ENCODE peak calls at places on chromosomes 11 and 22, in nine cellular contexts. B is chondrocyte, L is body of pancreas, U is spleen, J is fibroblast of pulmonary artery, H is sigmoid colon, I is bronchial epithelial cell, W is cardiac fibroblast, Y is endothelial cell. T is an unnamed sample.

GRCh38 chr22:33210129-33210784 is 152.1 kb upstream of the SYN3 start:
- DNase-seq in W (peak), U (no peak), J (peak), H (no peak), Y (peak), L (peak), I (peak), B (no peak), T (peak)

GRCh38 chr11:112963368-112963955 is 2.2 kb downstream of the NCAM1 start:
- DNase-seq in W (no peak), J (no peak), L (no peak), Y (peak), B (no peak), U (no peak), I (no peak), H (no peak), T (no peak)

GRCh38 chr11:80255021-80255420 is 814.2 kb upstream of the TENM4 start:
- DNase-seq in B (no peak), J (no peak), I (peak), L (no peak), H (no peak), U (no peak), Y (no peak), W (no peak), T (no peak)

GRCh38 chr22:20442485-20443284 is 5.1 kb upstream of the SCARF2 start:
- DNase-seq in B (peak), J (no peak), Y (no peak), W (no peak), L (no peak), U (peak), H (no peak), I (no peak), T (no peak)

GRCh38 chr11:76577199-76577920 is 93.2 kb downstream of the LRRC32 start:
- DNase-seq in J (peak), I (peak), B (peak), L (no peak), W (peak), U (no peak), H (peak), Y (no peak), T (no peak)

GRCh38 chr11:10488121-10488580 is 33.1 kb downstream of the AMPD3 start:
- DNase-seq in W (no peak), U (no peak), B (no peak), J (no peak), I (peak), H (no peak), Y (no peak), L (no peak), T (peak)

GRCh38 chr11:20762112-20762511 is 92.7 kb downstream of the NELL1 start:
- DNase-seq in L (no peak), J (no peak), I (no peak), H (no peak), W (no peak), U (no peak), B (no peak), Y (no peak), T (no peak)

GRCh38 chr11:61841636-61842332 is 13.7 kb downstream of the FADS2 start:
- DNase-seq in W (no peak), L (no peak), Y (no peak), B (peak), H (no peak), U (peak), I (no peak), J (no peak), T (no peak)

GRCh38 chr11:64868904-64869570 is 9.4 kb downstream of the EHD1 start:
- DNase-seq in H (no peak), W (peak), B (no peak), I (peak), J (peak), Y (no peak), U (peak), L (no peak), T (no peak)

GRCh38 chr11:64870893-64871849 is 7.2 kb downstream of the EHD1 start:
- DNase-seq in B (no peak), I (no peak), W (no peak), H (no peak), J (no peak), U (peak), Y (no peak), L (peak), T (no peak)

GRCh38 chr11:64870176-64870892 is 8.1 kb downstream of the EHD1 start:
- DNase-seq in U (peak), W (peak), J (peak), Y (no peak), L (no peak), H (peak), B (no peak), I (peak), T (no peak)

GRCh38 chr11:64867748-64868462 is 10.5 kb downstream of the EHD1 start:
- DNase-seq in I (peak), L (no peak), J (no peak), B (no peak), Y (no peak), W (no peak), H (no peak), U (peak), T (no peak)

DNA sequence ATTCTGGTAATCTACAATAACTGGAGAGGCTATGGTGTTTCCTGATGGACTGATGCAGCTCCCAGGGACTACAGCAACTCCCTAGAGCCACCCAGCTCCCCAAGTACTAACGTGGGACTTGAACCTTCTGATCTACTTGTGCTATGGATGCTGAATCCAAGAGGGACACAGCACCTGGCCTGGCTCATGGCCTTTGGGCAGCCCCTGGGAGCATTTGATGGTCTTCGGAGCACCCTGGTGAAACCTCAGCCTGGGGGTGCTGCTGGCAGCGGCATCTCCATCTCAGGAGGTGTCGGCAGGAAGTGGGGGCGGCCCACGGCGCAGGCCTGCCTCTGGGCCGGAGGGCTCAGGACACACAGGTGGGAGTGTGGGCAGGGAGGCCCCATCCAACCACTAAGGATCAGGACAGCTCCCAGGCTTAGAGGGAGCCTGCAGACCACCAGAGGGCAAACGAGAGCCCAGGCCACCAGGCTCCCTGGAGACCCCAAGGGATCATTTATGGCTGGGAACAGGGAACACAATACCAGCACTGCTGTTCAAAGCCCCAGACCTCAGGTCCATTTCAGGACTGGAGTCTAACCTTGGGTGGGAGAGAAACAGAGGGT is 8.7 kb downstream of the EHD1 start:
- DNase-seq in H (no peak), W (no peak), J (no peak), I (no peak), B (no peak), Y (no peak), U (peak), L (no peak), T (no peak)
- TF ChIP-seq CTCF in H (no peak), W (peak), J (peak), I (peak), B (peak), Y (no peak), U (no peak), L (no peak), T (peak)

GRCh38 chr11:122099345-122100045 is 16.5 kb downstream of the BLID start:
- DNase-seq in B (no peak), J (peak), W (peak), Y (no peak), I (peak), L (no peak), H (no peak), U (no peak), T (no peak)

GRCh38 chr11:122102426-122102825 is 13.6 kb downstream of the BLID start:
- DNase-seq in W (no peak), Y (no peak), H (no peak), L (no peak), J (no peak), B (no peak), I (peak), U (no peak), T (no peak)

GRCh38 chr11:122103366-122103765 is 12.6 kb downstream of the BLID start:
- DNase-seq in J (no peak), I (peak), H (no peak), Y (no peak), L (no peak), B (no peak), U (no peak), W (no peak), T (no peak)

GRCh38 chr11:122100222-122101080 is 15.6 kb downstream of the BLID start:
- DNase-seq in J (peak), W (peak), B (no peak), L (peak), Y (peak), U (no peak), H (peak), I (peak), T (peak)

GRCh38 chr11:122101625-122102291 is 14.3 kb downstream of the BLID start:
- DNase-seq in B (no peak), J (peak), I (peak), U (no peak), Y (peak), W (peak), L (peak), H (peak), T (peak)
- TF ChIP-seq CTCF in B (peak), J (peak), I (peak), U (no peak), Y (peak), W (peak), L (peak), H (no peak), T (no peak)

GRCh38 chr11:106770489-106771100 is 247.7 kb downstream of the GUCY1A2 start:
- DNase-seq in H (no peak), U (no peak), I (peak), B (no peak), Y (no peak), L (no peak), J (peak), W (peak), T (no peak)
- TF ChIP-seq CTCF in H (no peak), U (no peak), I (no peak), B (no peak), Y (no peak), L (no peak), J (no peak), W (no peak), T (no peak)

GRCh38 chr22:19090183-19090582 is 32.0 kb downstream of the DGCR2 start:
- DNase-seq in B (no peak), L (no peak), U (no peak), W (no peak), H (no peak), Y (no peak), J (no peak), I (no peak), T (no peak)

GRCh38 chr22:19090586-19091127 is 31.6 kb downstream of the DGCR2 start:
- DNase-seq in W (no peak), I (no peak), Y (no peak), U (no peak), H (no peak), B (no peak), L (no peak), J (no peak), T (no peak)

GRCh38 chr22:19088866-19089595 is 33.2 kb downstream of the DGCR2 start:
- DNase-seq in L (no peak), H (peak), U (no peak), Y (no peak), B (no peak), I (no peak), J (no peak), W (no peak), T (no peak)

GRCh38 chr22:19094393-19094997 is 27.7 kb downstream of the DGCR2 start:
- DNase-seq in W (no peak), H (no peak), L (no peak), U (no peak), Y (no peak), B (no peak), J (no peak), I (no peak), T (no peak)

GRCh38 chr22:19092725-19093124 is 29.5 kb downstream of the DGCR2 start:
- DNase-seq in U (no peak), J (no peak), Y (no peak), H (no peak), I (no peak), W (no peak), B (no peak), L (no peak), T (no peak)
- TF ChIP-seq CTCF in U (no peak), J (no peak), Y (no peak), H (no peak), I (no peak), W (no peak), B (no peak), L (no peak), T (no peak)

GRCh38 chr22:37674951-37675929 is at the start of gene LGALS1:
- DNase-seq in W (peak), I (peak), H (peak), L (peak), U (peak), Y (no peak), B (no peak), J (peak), T (peak)
- TF ChIP-seq CTCF in W (peak), I (peak), H (no peak), L (no peak), U (no peak), Y (no peak), B (peak), J (peak), T (no peak)

T was measured in activated CD8-positive, alpha-beta T cell treated with anti-CD3 and anti-CD28 coated beads for 36 hours.